ENCODE peak calls at places on chromosome 3, in ten cellular contexts. J, L, E, G, S, T, Z, V, H and Y are unnamed samples.

GRCh38 chr3:126103121-126104027 is 19.4 kb upstream of the SLC41A3 start:
- DNase-seq in G (no peak), S (no peak), V (no peak), E (no peak), J (no peak), Z (no peak), L (no peak), T (no peak), H (no peak), Y (no peak)

GRCh38 chr3:25110642-25111041 is 317.4 kb upstream of the RARB start:
- DNase-seq in J (no peak), L (no peak), H (no peak), E (no peak), V (no peak), S (no peak), G (no peak), Z (no peak), T (no peak), Y (no peak)

GRCh38 chr3:185930393-185931107 is 7.3 kb downstream of the TRA2B start:
- DNase-seq in G (no peak), E (no peak), L (no peak), T (no peak), H (peak), S (no peak), J (no peak), V (no peak), Z (no peak), Y (no peak)

GRCh38 chr3:136783708-136784191 is 31.6 kb upstream of the STAG1 start:
- DNase-seq in G (no peak), E (no peak), V (no peak), J (no peak), H (peak), T (no peak), Z (no peak), S (no peak), L (no peak), Y (no peak)

GRCh38 chr3:122676759-122677158 is 3.9 kb upstream of the PARP14 start:
- DNase-seq in H (no peak), L (no peak), V (no peak), Z (no peak), T (no peak), J (no peak), S (no peak), G (peak), E (no peak), Y (no peak)

GRCh38 chr3:194780706-194781105 is 95.0 kb downstream of the FAM43A start:
- DNase-seq in T (no peak), J (no peak), E (no peak), V (no peak), L (no peak), H (no peak), Z (no peak), S (no peak), G (no peak), Y (no peak)

GRCh38 chr3:194095464-194095863 is 40.5 kb upstream of the HES1 start:
- DNase-seq in V (no peak), G (no peak), E (no peak), Z (no peak), T (no peak), L (no peak), J (no peak), S (no peak), H (no peak), Y (no peak)

GRCh38 chr3:8482263-8482662 is 19.4 kb upstream of the LMCD1 start:
- DNase-seq in J (no peak), E (no peak), L (no peak), S (no peak), G (no peak), V (no peak), Z (no peak), T (no peak), H (no peak), Y (no peak)

GRCh38 chr3:128275316-128276150 is 122.3 kb downstream of the EEFSEC start:
- DNase-seq in G (peak), L (no peak), H (peak), T (no peak), Z (no peak), S (no peak), E (no peak), V (no peak), J (no peak), Y (no peak)

GRCh38 chr3:112333002-112333385 is at the start of gene CD200:
- DNase-seq in G (peak), L (no peak), Z (peak), V (no peak), T (peak), E (peak), S (peak), H (peak), J (peak), Y (peak)

GRCh38 chr3:127734754-127735473 is 62.2 kb downstream of the ABTB1 start:
- DNase-seq in G (peak), E (no peak), Z (no peak), H (peak), T (no peak), J (no peak), S (no peak), L (peak), V (peak), Y (no peak)

GRCh38 chr3:63029326-63029725 is 154.1 kb upstream of the CADPS start:
- DNase-seq in S (no peak), T (no peak), E (no peak), Z (no peak), G (peak), J (no peak), V (no peak), L (no peak), H (no peak), Y (no peak)

GRCh38 chr3:30289751-30290150 is 316.6 kb upstream of the TGFBR2 start:
- DNase-seq in S (no peak), T (no peak), J (no peak), E (no peak), H (no peak), Z (no peak), L (no peak), G (no peak), V (no peak), Y (no peak)

GRCh38 chr3:195763843-195764825 is 43.4 kb downstream of the MUC20 start:
- DNase-seq in J (no peak), H (no peak), L (no peak), E (no peak), S (no peak), T (no peak), V (no peak), G (no peak), Z (no peak), Y (no peak)

GRCh38 chr3:151283907-151284461 is 5.6 kb upstream of the P2RY14 start:
- DNase-seq in T (no peak), J (no peak), H (peak), L (no peak), S (no peak), V (no peak), E (no peak), Z (no peak), G (peak), Y (peak)

GRCh38 chr3:9916346-9916733 is 558 bp upstream of the IL17RC start:
- DNase-seq in E (no peak), H (peak), T (peak), Z (no peak), J (no peak), L (no peak), V (no peak), S (no peak), G (peak), Y (no peak)

GRCh38 chr3:128081846-128082245 is 29.6 kb downstream of the SEC61A1 start:
- DNase-seq in H (peak), G (peak), L (no peak), V (no peak), T (no peak), J (no peak), Z (no peak), S (no peak), E (no peak), Y (no peak)

GRCh38 chr3:53729618-53730017 is 116.6 kb downstream of the CHDH start:
- DNase-seq in E (no peak), T (no peak), G (peak), J (no peak), S (no peak), H (no peak), L (no peak), Z (no peak), V (no peak), Y (no peak)

GRCh38 chr3:49607105-49607591 is 52.9 kb downstream of the BSN start:
- DNase-seq in Z (no peak), H (peak), V (no peak), G (peak), E (no peak), S (no peak), T (no peak), L (no peak), J (no peak), Y (no peak)

GRCh38 chr3:117035785-117036184 is 326.2 kb downstream of the TUSC7 start:
- DNase-seq in T (peak), Z (no peak), V (no peak), H (peak), G (no peak), J (no peak), S (no peak), E (no peak), L (no peak), Y (no peak)

GRCh38 chr3:125055165-125055912 is 458 bp downstream of the HEG1 start:
- DNase-seq in E (no peak), S (peak), G (no peak), V (no peak), J (no peak), L (no peak), Z (peak), T (peak), H (peak), Y (peak)

GRCh38 chr3:133845127-133845526 is 39.5 kb downstream of the SRPRB start:
- DNase-seq in J (no peak), E (no peak), T (no peak), S (no peak), H (no peak), V (no peak), L (no peak), Z (no peak), G (no peak), Y (no peak)

GRCh38 chr3:153066983-153067382 is 95.0 kb upstream of the RAP2B start:
- DNase-seq in H (no peak), L (no peak), T (no peak), V (no peak), S (no peak), J (no peak), Z (no peak), G (no peak), E (no peak), Y (no peak)

GRCh38 chr3:112128843-112129727 is 4.0 kb downstream of the GCSAM start:
- DNase-seq in H (peak), S (no peak), Z (peak), T (no peak), J (no peak), G (peak), E (no peak), V (peak), L (no peak), Y (peak)

GRCh38 chr3:191216510-191216909 is 17.5 kb downstream of the OSTN start:
- DNase-seq in G (no peak), H (no peak), S (no peak), Z (no peak), V (no peak), T (no peak), E (no peak), J (no peak), L (no peak), Y (no peak)

GRCh38 chr3:173823911-173824460 is 426.4 kb downstream of the NLGN1 start:
- DNase-seq in T (no peak), J (no peak), E (no peak), H (peak), V (no peak), Z (no peak), L (no peak), S (no peak), G (no peak), Y (no peak)

GRCh38 chr3:7432610-7433009 is 571.7 kb downstream of the GRM7 start:
- DNase-seq in Z (no peak), L (no peak), S (no peak), G (no peak), H (no peak), J (no peak), E (no peak), T (no peak), V (no peak), Y (no peak)

GRCh38 chr3:12948891-12949711 is 107.7 kb upstream of the RPL32 start:
- DNase-seq in S (no peak), H (peak), J (no peak), V (no peak), T (no peak), Z (no peak), G (peak), L (no peak), E (no peak), Y (peak)

GRCh38 chr3:124779751-124780191 is 49.5 kb downstream of the UMPS start:
- DNase-seq in E (no peak), Z (no peak), S (no peak), L (no peak), H (no peak), J (no peak), T (no peak), G (no peak), V (no peak), Y (no peak)

GRCh38 chr3:196517919-196518318 is 2.8 kb upstream of the SMCO1 start:
- DNase-seq in T (no peak), Z (no peak), L (no peak), V (no peak), G (peak), S (no peak), E (no peak), H (no peak), J (no peak), Y (no peak)

GRCh38 chr3:98557324-98558010 is 25.7 kb downstream of the GPR15 start:
- DNase-seq in Z (no peak), L (no peak), S (no peak), G (peak), J (no peak), V (no peak), T (no peak), E (no peak), H (peak), Y (peak)